ENCODE peak calls at places on chromosomes 7 and 10, in four cellular contexts. P is A549, Q is ovary, Z is choroid plexus epithelial cell. Y is an unnamed sample.

GRCh38 chr7:70017371-70017770 is 419.1 kb downstream of the AUTS2 start:
- DNase-seq in P (no peak), Q (no peak), Z (no peak), Y (no peak)

GRCh38 chr7:100544949-100545635 is 6.1 kb downstream of the AGFG2 start:
- DNase-seq in P (no peak), Q (no peak), Z (peak), Y (no peak)

GRCh38 chr7:44707558-44708230 is 41.0 kb upstream of the ZMIZ2 start:
- DNase-seq in P (no peak), Q (no peak), Z (no peak), Y (no peak)

GRCh38 chr10:79207096-79207357 is 138.3 kb downstream of the ZMIZ1 start:
- DNase-seq in P (no peak), Q (no peak), Z (no peak), Y (no peak)

GRCh38 chr7:88357794-88358533 is 51.3 kb upstream of the STEAP4 start:
- DNase-seq in P (peak), Q (no peak), Z (peak), Y (peak)

GRCh38 chr7:136086712-136087111 is 109.6 kb upstream of the MTPN start:
- DNase-seq in P (peak), Q (peak), Z (peak), Y (peak)

GRCh38 chr7:26200113-26200443 is 468 bp downstream of the HNRNPA2B1 start:
- DNase-seq in P (peak), Q (peak), Z (no peak), Y (peak)

GRCh38 chr10:86732771-86733170 is 23.6 kb upstream of the BMPR1A start:
- DNase-seq in P (no peak), Q (no peak), Z (no peak), Y (no peak)

GRCh38 chr10:3452234-3452633 is 279.7 kb upstream of the PITRM1 start:
- DNase-seq in P (no peak), Q (no peak), Z (peak), Y (peak)

GRCh38 chr7:92417913-92418312 is 29.4 kb upstream of the GATAD1 start:
- DNase-seq in P (no peak), Q (no peak), Z (no peak), Y (no peak)

GRCh38 chr10:124000792-124001201 is 92.6 kb downstream of the CHST15 start:
- DNase-seq in P (no peak), Q (no peak), Z (no peak), Y (no peak)

GRCh38 chr7:114083714-114084113 is 164.9 kb upstream of the PPP1R3A start:
- DNase-seq in P (no peak), Q (no peak), Z (no peak), Y (no peak)

GRCh38 chr7:44658979-44659378 is 52.6 kb downstream of the OGDH start:
- DNase-seq in P (no peak), Q (no peak), Z (no peak), Y (no peak)

GRCh38 chr10:14658331-14659122 is 116.2 kb downstream of the FAM107B start:
- DNase-seq in P (peak), Q (no peak), Z (peak), Y (no peak)

GRCh38 chr10:50614444-50615137 is 9.2 kb downstream of the SGMS1 start:
- DNase-seq in P (peak), Q (no peak), Z (no peak), Y (peak)

GRCh38 chr7:14073543-14073942 is 84.1 kb upstream of the ETV1 start:
- DNase-seq in P (no peak), Q (no peak), Z (no peak), Y (no peak)

GRCh38 chr10:124403548-124403947 is 15.2 kb downstream of the OAT start:
- DNase-seq in P (peak), Q (no peak), Z (peak), Y (peak)

GRCh38 chr10:74332398-74332797 is 181.4 kb downstream of the ADK start:
- DNase-seq in P (no peak), Q (no peak), Z (peak), Y (no peak)

GRCh38 chr7:585229-585711 is 65.6 kb upstream of the PDGFA start:
- DNase-seq in P (no peak), Q (no peak), Z (peak), Y (no peak)

GRCh38 chr10:132536964-132537712 is 449 bp upstream of the INPP5A start:
- DNase-seq in P (peak), Q (peak), Z (peak), Y (peak)

GRCh38 chr7:39312254-39312989 is 253.8 kb upstream of the YAE1 start:
- DNase-seq in P (no peak), Q (no peak), Z (no peak), Y (no peak)

GRCh38 chr7:55133630-55134392 is 115.0 kb downstream of the EGFR start:
- DNase-seq in P (peak), Q (no peak), Z (peak), Y (peak)

GRCh38 chr7:133140994-133141595 is 59.2 kb upstream of the CHCHD3 start:
- DNase-seq in P (no peak), Q (no peak), Z (no peak), Y (no peak)

GRCh38 chr7:120444650-120445049 is 171.7 kb downstream of the KCND2 start:
- DNase-seq in P (no peak), Q (no peak), Z (no peak), Y (no peak)

GRCh38 chr10:31697271-31698168 is 231.1 kb downstream of the ARHGAP12 start:
- DNase-seq in P (no peak), Q (peak), Z (peak), Y (peak)

GRCh38 chr10:49645417-49646255 is 31.8 kb downstream of the CHAT start:
- DNase-seq in P (no peak), Q (peak), Z (no peak), Y (no peak)

GRCh38 chr7:156638443-156639077 is 2.0 kb upstream of the RNF32 start:
- DNase-seq in P (no peak), Q (no peak), Z (no peak), Y (no peak)

GRCh38 chr7:156640257-156640948 is at the start of gene RNF32:
- DNase-seq in P (peak), Q (peak), Z (peak), Y (peak)

GRCh38 chr7:156639426-156640256 is 933 bp upstream of the RNF32 start:
- DNase-seq in P (no peak), Q (peak), Z (peak), Y (no peak)

GRCh38 chr7:156640949-156641485 is 443 bp downstream of the RNF32 start:
- DNase-seq in P (peak), Q (no peak), Z (peak), Y (peak)

DNA sequence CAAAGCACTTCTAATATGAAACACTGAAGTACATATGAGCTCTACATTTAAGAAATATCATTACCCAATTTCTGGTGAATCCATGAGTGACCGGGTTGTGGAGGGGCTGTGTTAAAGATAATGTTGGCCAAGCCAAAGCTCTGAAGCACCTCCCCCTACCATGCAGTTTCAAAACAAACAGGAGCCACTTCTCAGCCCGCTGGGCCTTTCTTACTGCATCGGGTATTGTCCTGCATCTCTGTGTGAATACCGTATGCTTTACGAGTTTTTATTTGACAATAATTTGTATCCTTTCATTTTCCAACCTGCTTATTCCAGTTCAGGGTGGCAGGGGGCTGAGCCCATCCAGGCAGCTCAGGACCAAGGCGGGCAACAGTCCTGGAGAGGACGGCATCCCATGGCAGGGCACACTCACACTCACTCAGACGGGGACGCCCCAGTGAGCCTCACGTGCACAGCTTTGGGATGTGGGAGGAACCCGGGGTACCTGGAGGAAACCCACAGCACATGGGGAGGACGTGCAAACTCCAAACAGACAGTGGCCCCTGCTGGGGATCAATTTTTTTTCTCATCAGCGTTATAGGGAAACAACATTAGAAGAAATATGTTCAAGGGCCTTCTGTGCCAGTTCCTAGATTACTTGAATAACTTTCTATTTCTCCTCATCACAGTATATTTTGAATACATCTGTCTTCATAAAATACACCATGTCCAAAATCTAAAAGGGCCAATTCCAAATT is 1.9 kb downstream of the RNF32 start:
- DNase-seq in P (no peak), Q (no peak), Z (no peak), Y (no peak)
- TF ChIP-seq CTCF in P (no peak), Q (no peak), Z (no peak), Y (no peak)

GRCh38 chr7:42736931-42737330 is 174.9 kb downstream of the C7orf25 start:
- DNase-seq in P (peak), Q (no peak), Z (no peak), Y (no peak)
- TF ChIP-seq CTCF in P (no peak), Q (no peak), Z (peak), Y (no peak)

DNA sequence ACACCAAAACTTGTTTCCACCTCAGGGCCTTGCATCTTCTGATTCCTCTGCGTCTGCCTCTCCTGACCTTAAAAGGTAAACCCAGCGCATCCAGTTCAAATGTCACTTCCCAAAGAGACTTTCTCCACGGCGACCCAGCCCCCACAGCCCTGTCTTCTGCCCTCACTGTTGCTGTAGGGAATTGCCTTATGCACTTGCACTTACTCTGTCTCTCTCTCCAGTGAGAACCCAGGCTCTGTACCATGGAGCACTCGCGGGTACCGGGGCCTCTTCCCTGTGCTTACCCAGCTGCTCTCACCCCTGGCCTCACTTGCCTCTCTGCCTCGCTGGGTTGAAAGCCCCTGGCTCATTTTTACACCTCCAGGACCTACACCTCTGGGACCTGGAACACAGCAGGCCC is 48.4 kb downstream of the AOC1 start:
- DNase-seq in P (no peak), Q (no peak), Z (no peak), Y (no peak)
- TF ChIP-seq CTCF in P (no peak), Q (no peak), Z (no peak), Y (no peak)

DNA sequence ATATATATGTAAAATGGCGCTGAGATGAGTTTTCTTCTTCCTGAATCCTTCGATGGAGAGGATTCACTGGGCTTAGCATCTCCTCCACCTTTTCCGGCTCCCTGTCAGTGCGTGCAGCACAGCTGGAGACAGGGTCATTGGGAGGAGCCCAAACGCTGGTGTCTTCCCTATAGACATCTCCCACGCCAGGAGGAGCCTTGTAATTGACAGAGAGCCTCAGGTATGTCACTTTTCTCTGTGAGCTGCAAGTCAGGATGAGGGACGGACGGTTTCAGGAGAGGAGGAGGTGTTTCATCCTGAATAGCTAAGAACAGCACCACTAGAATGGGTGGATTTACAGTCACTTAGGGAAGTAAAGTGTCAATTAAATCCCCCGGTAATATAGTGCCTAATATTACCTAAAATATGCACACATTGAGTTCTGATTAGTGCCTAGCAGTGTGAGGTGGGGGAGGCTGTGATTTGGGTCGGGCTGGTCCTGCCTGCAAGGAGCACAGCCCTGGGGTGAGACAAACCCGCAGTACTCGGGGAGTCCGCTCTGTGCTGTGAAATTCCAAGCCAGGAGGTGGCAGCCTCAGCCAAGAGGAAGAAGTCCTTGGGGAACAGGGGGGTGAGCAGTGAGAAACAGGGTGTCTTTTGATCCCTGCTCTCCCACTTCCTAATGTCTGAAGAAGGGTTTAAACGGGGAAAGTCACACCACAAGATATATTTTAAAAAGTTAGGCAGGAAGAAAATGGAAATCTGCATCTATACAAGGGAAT is 28.2 kb downstream of the IL15RA start:
- DNase-seq in P (peak), Q (peak), Z (peak), Y (peak)
- TF ChIP-seq CTCF in P (peak), Q (peak), Z (peak), Y (peak)

DNA sequence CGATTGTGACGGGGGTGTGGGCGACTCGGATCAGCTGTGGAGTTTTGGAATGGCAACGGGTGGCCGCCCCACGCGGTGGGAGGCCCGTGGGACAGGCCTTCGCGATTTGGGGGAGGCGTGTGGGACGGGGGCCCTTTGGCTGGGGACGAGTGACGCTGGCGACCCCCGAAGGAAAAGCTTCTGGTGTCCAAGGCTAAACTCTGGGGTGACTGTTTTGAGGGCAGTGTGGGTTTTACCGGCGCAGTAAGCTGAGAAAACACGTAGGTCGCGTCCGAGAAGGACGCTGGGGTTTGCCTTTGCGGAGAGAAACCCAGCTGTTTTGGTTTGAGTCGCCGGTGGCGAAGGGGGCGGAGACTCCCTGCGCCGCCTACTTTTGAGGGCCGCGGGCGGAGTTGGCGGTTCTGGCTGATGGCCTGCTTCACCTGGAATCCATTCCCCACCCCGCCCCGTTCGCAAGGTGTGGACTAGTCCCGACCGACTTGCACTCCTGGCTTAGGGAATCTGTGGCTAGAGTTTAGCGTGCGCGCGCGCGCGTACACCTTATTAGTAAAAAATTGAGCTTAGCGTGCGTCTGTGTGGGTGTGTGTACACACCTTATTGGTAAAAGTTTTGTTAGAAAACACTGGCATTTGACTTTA is 606 bp downstream of the TAX1BP1 start:
- DNase-seq in P (peak), Q (peak), Z (peak), Y (peak)
- TF ChIP-seq CTCF in P (no peak), Q (no peak), Z (no peak), Y (no peak)

GRCh38 chr7:125257617-125258016 is 328.0 kb upstream of the POT1 start:
- DNase-seq in P (no peak), Q (no peak), Z (no peak), Y (no peak)

GRCh38 chr7:125256446-125256845 is 326.8 kb upstream of the POT1 start:
- DNase-seq in P (no peak), Q (no peak), Z (no peak), Y (peak)

GRCh38 chr7:125255793-125256192 is 326.2 kb upstream of the POT1 start:
- DNase-seq in P (no peak), Q (no peak), Z (no peak), Y (no peak)

GRCh38 chr7:125253454-125254182 is 324.0 kb upstream of the POT1 start:
- DNase-seq in P (no peak), Q (no peak), Z (peak), Y (no peak)

GRCh38 chr7:125254521-125254920 is 324.9 kb upstream of the POT1 start:
- DNase-seq in P (no peak), Q (no peak), Z (no peak), Y (no peak)
- TF ChIP-seq CTCF in P (no peak), Q (no peak), Z (no peak), Y (no peak)

DNA sequence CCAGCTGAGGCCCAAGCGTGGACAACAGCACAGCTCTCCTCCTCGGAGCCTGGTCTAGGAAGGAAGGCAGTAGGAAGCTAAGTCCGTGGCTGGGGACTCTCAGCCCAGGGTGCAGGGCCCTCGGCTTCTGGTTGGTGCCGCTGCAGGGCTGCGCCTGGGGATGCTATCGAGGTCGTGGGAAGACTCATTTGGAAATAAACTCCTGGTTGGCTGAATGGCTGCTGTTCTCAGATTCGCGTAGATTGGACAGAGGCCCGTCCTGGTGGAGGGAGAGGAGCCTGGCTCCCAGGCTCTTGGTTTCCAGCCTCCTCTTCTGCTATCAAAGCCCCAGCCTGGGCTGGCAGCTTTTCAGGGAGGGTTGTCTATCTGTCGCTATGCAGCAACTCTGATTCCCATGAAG is 152.6 kb upstream of the FZD8 start:
- DNase-seq in P (no peak), Q (no peak), Z (no peak), Y (no peak)
- TF ChIP-seq CTCF in P (no peak), Q (no peak), Z (no peak), Y (no peak)